ENCODE peak calls at places on chromosomes 2 and 18, in five cellular contexts. G is Calu3, H is neural crest cell, J is fibroblast of lung, I is fibroblast of mammary gland. O is an unnamed sample.

GRCh38 chr2:5818947-5819346 is 126.8 kb downstream of the SOX11 start:
- DNase-seq in I (no peak), J (peak; percentile 6), H (no peak), G (no peak), O (no peak)

GRCh38 chr18:25164837-25165791 is 186.9 kb downstream of the ZNF521 start:
- DNase-seq in I (peak; percentile 28), G (no peak), J (peak; percentile 78), H (no peak), O (no peak)

GRCh38 chr2:217947341-217948316 is 55.2 kb downstream of the TNS1 start:
- DNase-seq in G (no peak), J (no peak), I (no peak), H (no peak), O (no peak)

GRCh38 chr18:21074336-21075323 is 37.0 kb downstream of the ROCK1 start:
- DNase-seq in G (peak; percentile 25), J (no peak), H (no peak), I (no peak), O (no peak)

GRCh38 chr2:118249970-118250369 is 161.7 kb downstream of the INSIG2 start:
- DNase-seq in G (no peak), I (peak; percentile 85), J (peak; percentile 49), H (no peak), O (no peak)

GRCh38 chr2:200411831-200412230 is 98.0 kb downstream of the KCTD18 start:
- DNase-seq in J (peak; percentile 56), G (peak; percentile 26), I (peak; percentile 57), H (no peak), O (no peak)

GRCh38 chr2:38214209-38214717 is 138.3 kb upstream of the CYP1B1 start:
- DNase-seq in H (peak; percentile 34), G (no peak), I (no peak), J (no peak), O (no peak)

GRCh38 chr2:39127973-39128372 is 7.1 kb upstream of the SOS1 start:
- DNase-seq in J (peak; percentile 27), H (no peak), I (peak; percentile 63), G (no peak), O (no peak)

GRCh38 chr2:212665948-212666347 is 127.3 kb upstream of the ERBB4 start:
- DNase-seq in H (no peak), G (no peak), I (peak; percentile 3), J (peak; percentile 21), O (no peak)

GRCh38 chr2:64488050-64488974 is 34.4 kb downstream of the LGALSL start:
- DNase-seq in G (peak; percentile 83), I (peak; percentile 55), H (peak; percentile 87), J (peak; percentile 13), O (peak; percentile 45)

GRCh38 chr2:47048801-47049480 is 106.2 kb downstream of the STPG4 start:
- DNase-seq in G (no peak), J (no peak), I (no peak), H (no peak), O (no peak)

GRCh38 chr2:47061989-47062678 is 93.0 kb downstream of the STPG4 start:
- DNase-seq in H (no peak), I (peak; percentile 45), J (no peak), G (no peak), O (no peak)

GRCh38 chr2:160492401-160493226 is 993 bp downstream of the RBMS1 start:
- DNase-seq in G (peak; percentile 87), H (peak; percentile 69), J (peak; percentile 79), I (peak; percentile 59), O (peak; percentile 66)

GRCh38 chr2:567865-568638 is 109.2 kb downstream of the TMEM18 start:
- DNase-seq in I (peak; percentile 73), J (no peak), H (no peak), G (peak; percentile 33), O (no peak)

GRCh38 chr2:108612153-108612513 is 77.9 kb downstream of the LIMS1 start:
- DNase-seq in H (no peak), G (no peak), I (peak; percentile 88), J (peak; percentile 66), O (no peak)

GRCh38 chr18:7844017-7844416 is 276.9 kb downstream of the PTPRM start:
- DNase-seq in J (no peak), H (no peak), I (peak; percentile 53), G (no peak), O (no peak)

GRCh38 chr2:169254774-169255173 is 107.6 kb downstream of the LRP2 start:
- DNase-seq in H (no peak), I (no peak), J (no peak), G (no peak), O (no peak)

GRCh38 chr18:33839452-33840225 is 261.6 kb downstream of the ASXL3 start:
- DNase-seq in J (peak; percentile 56), H (no peak), I (peak; percentile 69), G (peak; percentile 38), O (no peak)

GRCh38 chr18:78912862-78913261 is 66.8 kb upstream of the SALL3 start:
- DNase-seq in I (no peak), G (no peak), H (no peak), J (no peak), O (peak; percentile 31)

GRCh38 chr2:170848587-170848986 is 31.9 kb downstream of the GAD1 start:
- DNase-seq in G (no peak), H (no peak), I (peak; percentile 87), J (peak; percentile 79), O (no peak)

GRCh38 chr2:14944562-14945346 is 312.2 kb downstream of the LRATD1 start:
- DNase-seq in H (no peak), I (peak; percentile 42), J (peak; percentile 48), G (peak; percentile 11), O (no peak)

GRCh38 chr18:56565059-56565458 is 73.3 kb downstream of the TXNL1 start:
- DNase-seq in I (no peak), G (no peak), J (no peak), H (no peak), O (no peak)

GRCh38 chr2:61423714-61424113 is 47.2 kb downstream of the USP34 start:
- DNase-seq in G (no peak), J (no peak), I (peak; percentile 81), H (no peak), O (no peak)

GRCh38 chr2:148614332-148615049 is 30.1 kb upstream of the EPC2 start:
- DNase-seq in I (no peak), J (peak; percentile 71), H (no peak), G (peak; percentile 68), O (peak; percentile 71)

GRCh38 chr2:142142595-142142994 is 11.8 kb upstream of the LRP1B start:
- DNase-seq in J (no peak), I (no peak), G (no peak), H (no peak), O (no peak)

GRCh38 chr2:169891593-169892298 is 64.5 kb downstream of the UBR3 start:
- DNase-seq in H (no peak), G (no peak), I (peak; percentile 75), J (peak; percentile 49), O (no peak)

GRCh38 chr2:240628507-240629418 is 3.5 kb downstream of the GPR35 start:
- DNase-seq in H (no peak), I (no peak), G (no peak), J (no peak), O (no peak)

GRCh38 chr2:121648611-121649401 is 456 bp downstream of the CLASP1 start:
- DNase-seq in H (peak; percentile 39), G (peak; percentile 64), I (peak; percentile 69), J (peak; percentile 73), O (peak; percentile 25)

GRCh38 chr2:212939777-212940531 is 211.5 kb downstream of the IKZF2 start:
- DNase-seq in G (peak; percentile 57), I (no peak), H (no peak), J (no peak), O (no peak)

GRCh38 chr18:43139288-43139946 is 23.9 kb upstream of the RIT2 start:
- DNase-seq in I (no peak), G (no peak), J (no peak), H (no peak), O (no peak)

GRCh38 chr18:12659904-12660605 is 2.1 kb upstream of the SPIRE1 start:
- DNase-seq in G (peak; percentile 71), H (peak; percentile 37), I (peak; percentile 75), J (peak; percentile 61), O (peak; percentile 49)

DNA sequence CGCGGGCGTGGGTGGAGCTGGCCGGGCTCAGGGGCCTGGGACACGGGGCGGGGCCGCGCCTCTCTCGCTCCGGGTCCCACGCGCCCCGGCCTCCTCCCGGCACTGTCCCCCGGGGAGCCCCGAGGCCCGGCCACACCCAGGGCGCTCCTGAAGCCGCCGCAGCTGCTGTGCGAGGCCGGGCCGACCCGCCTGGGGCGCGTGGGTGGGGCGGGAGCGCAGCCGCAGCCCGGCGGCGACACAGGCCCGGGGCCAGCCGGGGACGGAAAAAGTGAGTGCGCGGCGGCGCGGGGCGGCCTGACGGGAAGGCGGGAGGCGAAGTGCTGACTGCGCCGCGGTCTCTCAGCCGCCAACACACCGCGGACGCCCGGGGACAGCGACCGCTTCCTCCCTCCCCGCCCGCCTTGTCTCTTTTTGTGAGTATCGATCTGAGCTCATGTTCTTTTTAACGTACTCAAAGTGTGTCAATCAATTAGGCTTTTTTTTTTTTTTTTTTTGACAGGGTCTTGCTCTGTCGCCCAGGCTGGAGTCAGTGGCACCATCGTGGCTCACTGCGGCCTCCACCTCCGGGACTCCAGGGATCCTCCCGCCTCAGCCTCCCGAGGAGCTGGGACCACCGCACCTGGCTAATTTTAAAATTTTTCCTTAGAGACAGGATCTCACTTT is 14.5 kb downstream of the PDCD1 start:
- DNase-seq in H (peak; percentile 50), I (peak; percentile 23), J (peak; percentile 67), G (peak; percentile 79), O (peak; percentile 76)
- TF ChIP-seq CTCF in H (no peak), I (no peak), J (no peak), G (no peak), O (no peak)

GRCh38 chr2:25201794-25202193 is 33.4 kb upstream of the POMC start:
- DNase-seq in H (no peak), G (no peak), I (no peak), J (no peak), O (no peak)

GRCh38 chr2:25202290-25202689 is 33.9 kb upstream of the POMC start:
- DNase-seq in H (no peak), G (no peak), J (no peak), I (no peak), O (no peak)

GRCh38 chr2:25201265-25201664 is 32.9 kb upstream of the POMC start:
- DNase-seq in H (no peak), J (no peak), G (no peak), I (no peak), O (no peak)

GRCh38 chr2:25207078-25207545 is 38.7 kb upstream of the POMC start:
- DNase-seq in G (no peak), I (no peak), J (no peak), H (no peak), O (no peak)

GRCh38 chr2:25204190-25204838 is 35.9 kb upstream of the POMC start:
- DNase-seq in I (no peak), J (no peak), G (no peak), H (no peak), O (no peak)
- TF ChIP-seq CTCF in I (no peak), J (no peak), G (no peak), H (no peak), O (no peak)

DNA sequence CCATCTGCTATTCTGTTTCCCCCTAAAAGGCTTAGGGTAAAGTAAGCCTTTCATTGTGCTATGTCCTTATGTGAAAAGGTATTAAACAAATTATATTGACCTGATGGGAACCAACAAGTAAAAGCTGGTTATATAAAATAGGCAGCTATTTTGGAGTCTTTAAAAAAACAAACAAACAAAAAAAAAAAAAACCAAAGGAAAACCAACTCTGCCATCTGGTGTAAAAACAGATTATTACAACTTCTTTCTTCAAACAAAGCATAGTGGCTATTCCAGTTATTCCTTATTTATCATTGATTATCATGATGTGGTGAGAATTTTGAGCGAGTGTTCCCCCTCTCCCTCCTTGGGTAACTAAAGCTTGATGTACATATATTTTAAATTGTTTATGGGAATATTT is 122.3 kb upstream of the FHL2 start:
- DNase-seq in H (no peak), I (peak; percentile 50), J (no peak), G (no peak), O (no peak)
- TF ChIP-seq CTCF in H (peak; percentile 82), I (peak; percentile 52), J (peak; percentile 10), G (peak; percentile 49), O (peak; percentile 81)

GRCh38 chr2:174180165-174180724 is 68.1 kb downstream of the OLA1 start:
- DNase-seq in H (no peak), I (peak; percentile 21), G (no peak), J (no peak), O (no peak)
- TF ChIP-seq CTCF in H (peak; percentile 46), I (peak; percentile 24), G (no peak), J (no peak), O (no peak)

O was measured in mesothelial cell of epicardium.